ENCODE peak calls at places on chromosomes 12 and 14, in nine cellular contexts. One of them, this sample, is unnamed.

GRCh38 chr12:92570056-92570753 is 132.6 kb upstream of the PLEKHG7 start:
- DNase-seq in body of pancreas: peak
- DNase-seq in MCF 10A: peak
- DNase-seq in cardiac fibroblast: peak
- DNase-seq in progenitor cell of endocrine pancreas: peak
- DNase-seq in brain microvascular endothelial cell: peak
- DNase-seq in spleen: no peak
- DNase-seq in breast epithelium: no peak
- DNase-seq in ovary: peak
- DNase-seq in this sample: peak

GRCh38 chr14:60807971-60808370 is 73.4 kb downstream of the MNAT1 start:
- DNase-seq in spleen: no peak
- DNase-seq in progenitor cell of endocrine pancreas: no peak
- DNase-seq in ovary: no peak
- DNase-seq in breast epithelium: no peak
- DNase-seq in brain microvascular endothelial cell: peak
- DNase-seq in cardiac fibroblast: no peak
- DNase-seq in body of pancreas: no peak
- DNase-seq in MCF 10A: no peak
- DNase-seq in this sample: no peak

GRCh38 chr14:21915814-21916213 is 242.2 kb upstream of the OR4E1 start:
- DNase-seq in brain microvascular endothelial cell: no peak
- DNase-seq in cardiac fibroblast: peak
- DNase-seq in body of pancreas: peak
- DNase-seq in breast epithelium: no peak
- DNase-seq in ovary: no peak
- DNase-seq in spleen: no peak
- DNase-seq in MCF 10A: peak
- DNase-seq in progenitor cell of endocrine pancreas: no peak
- DNase-seq in this sample: no peak

GRCh38 chr12:100799770-100800169 is 5.2 kb downstream of the ANO4 start:
- DNase-seq in brain microvascular endothelial cell: no peak
- DNase-seq in breast epithelium: no peak
- DNase-seq in body of pancreas: no peak
- DNase-seq in ovary: no peak
- DNase-seq in spleen: no peak
- DNase-seq in MCF 10A: peak
- DNase-seq in progenitor cell of endocrine pancreas: no peak
- DNase-seq in cardiac fibroblast: no peak
- DNase-seq in this sample: no peak

GRCh38 chr14:22491683-22492483 is 97.1 kb downstream of the DAD1 start:
- DNase-seq in breast epithelium: no peak
- DNase-seq in MCF 10A: no peak
- DNase-seq in body of pancreas: no peak
- DNase-seq in brain microvascular endothelial cell: no peak
- DNase-seq in spleen: no peak
- DNase-seq in cardiac fibroblast: no peak
- DNase-seq in ovary: no peak
- DNase-seq in progenitor cell of endocrine pancreas: no peak
- DNase-seq in this sample: no peak

GRCh38 chr12:98424726-98425401 is 90.5 kb upstream of the TMPO start:
- DNase-seq in MCF 10A: peak
- DNase-seq in breast epithelium: no peak
- DNase-seq in body of pancreas: peak
- DNase-seq in ovary: peak
- DNase-seq in brain microvascular endothelial cell: peak
- DNase-seq in progenitor cell of endocrine pancreas: peak
- DNase-seq in cardiac fibroblast: peak
- DNase-seq in spleen: no peak
- DNase-seq in this sample: peak

GRCh38 chr14:101175731-101176534 is 272.4 kb upstream of the RTL1 start:
- DNase-seq in ovary: peak
- DNase-seq in cardiac fibroblast: no peak
- DNase-seq in spleen: peak
- DNase-seq in progenitor cell of endocrine pancreas: no peak
- DNase-seq in breast epithelium: no peak
- DNase-seq in body of pancreas: no peak
- DNase-seq in brain microvascular endothelial cell: no peak
- DNase-seq in MCF 10A: no peak
- DNase-seq in this sample: no peak

GRCh38 chr14:75518625-75519024 is 3.6 kb upstream of the BATF start:
- DNase-seq in breast epithelium: no peak
- DNase-seq in ovary: no peak
- DNase-seq in spleen: no peak
- DNase-seq in cardiac fibroblast: no peak
- DNase-seq in progenitor cell of endocrine pancreas: no peak
- DNase-seq in body of pancreas: no peak
- DNase-seq in MCF 10A: peak
- DNase-seq in brain microvascular endothelial cell: no peak
- DNase-seq in this sample: no peak

GRCh38 chr14:91755560-91755959 is 23.7 kb upstream of the CATSPERB start:
- DNase-seq in brain microvascular endothelial cell: no peak
- DNase-seq in spleen: no peak
- DNase-seq in body of pancreas: no peak
- DNase-seq in progenitor cell of endocrine pancreas: no peak
- DNase-seq in breast epithelium: no peak
- DNase-seq in ovary: no peak
- DNase-seq in MCF 10A: peak
- DNase-seq in cardiac fibroblast: peak
- DNase-seq in this sample: no peak

GRCh38 chr14:36344211-36344610 is 23.8 kb upstream of the MBIP start:
- DNase-seq in body of pancreas: no peak
- DNase-seq in cardiac fibroblast: no peak
- DNase-seq in spleen: no peak
- DNase-seq in MCF 10A: no peak
- DNase-seq in breast epithelium: no peak
- DNase-seq in progenitor cell of endocrine pancreas: no peak
- DNase-seq in ovary: no peak
- DNase-seq in brain microvascular endothelial cell: no peak
- DNase-seq in this sample: no peak

GRCh38 chr14:99744199-99744872 is 48.9 kb upstream of the EML1 start:
- DNase-seq in breast epithelium: no peak
- DNase-seq in cardiac fibroblast: no peak
- DNase-seq in MCF 10A: peak
- DNase-seq in progenitor cell of endocrine pancreas: no peak
- DNase-seq in brain microvascular endothelial cell: no peak
- DNase-seq in ovary: no peak
- DNase-seq in spleen: no peak
- DNase-seq in body of pancreas: no peak
- DNase-seq in this sample: no peak

GRCh38 chr12:32455607-32456063 is 56.3 kb downstream of the FGD4 start:
- DNase-seq in spleen: no peak
- DNase-seq in body of pancreas: no peak
- DNase-seq in MCF 10A: peak
- DNase-seq in breast epithelium: no peak
- DNase-seq in brain microvascular endothelial cell: peak
- DNase-seq in cardiac fibroblast: peak
- DNase-seq in ovary: no peak
- DNase-seq in progenitor cell of endocrine pancreas: no peak
- DNase-seq in this sample: peak

GRCh38 chr12:109885616-109886015 is 5.3 kb upstream of the GLTP start:
- DNase-seq in ovary: no peak
- DNase-seq in spleen: no peak
- DNase-seq in brain microvascular endothelial cell: no peak
- DNase-seq in cardiac fibroblast: no peak
- DNase-seq in MCF 10A: peak
- DNase-seq in breast epithelium: no peak
- DNase-seq in body of pancreas: no peak
- DNase-seq in progenitor cell of endocrine pancreas: no peak
- DNase-seq in this sample: no peak

GRCh38 chr14:87443039-87443438 is 549.9 kb downstream of the GALC start:
- DNase-seq in spleen: no peak
- DNase-seq in brain microvascular endothelial cell: no peak
- DNase-seq in breast epithelium: no peak
- DNase-seq in body of pancreas: no peak
- DNase-seq in MCF 10A: no peak
- DNase-seq in ovary: no peak
- DNase-seq in progenitor cell of endocrine pancreas: no peak
- DNase-seq in cardiac fibroblast: no peak
- DNase-seq in this sample: no peak
- TF ChIP-seq CTCF in spleen: no peak
- TF ChIP-seq CTCF in brain microvascular endothelial cell: no peak
- TF ChIP-seq CTCF in breast epithelium: no peak
- TF ChIP-seq CTCF in body of pancreas: no peak
- TF ChIP-seq CTCF in MCF 10A: no peak
- TF ChIP-seq CTCF in ovary: no peak
- TF ChIP-seq CTCF in progenitor cell of endocrine pancreas: no peak
- TF ChIP-seq CTCF in cardiac fibroblast: no peak
- TF ChIP-seq CTCF in this sample: no peak

DNA sequence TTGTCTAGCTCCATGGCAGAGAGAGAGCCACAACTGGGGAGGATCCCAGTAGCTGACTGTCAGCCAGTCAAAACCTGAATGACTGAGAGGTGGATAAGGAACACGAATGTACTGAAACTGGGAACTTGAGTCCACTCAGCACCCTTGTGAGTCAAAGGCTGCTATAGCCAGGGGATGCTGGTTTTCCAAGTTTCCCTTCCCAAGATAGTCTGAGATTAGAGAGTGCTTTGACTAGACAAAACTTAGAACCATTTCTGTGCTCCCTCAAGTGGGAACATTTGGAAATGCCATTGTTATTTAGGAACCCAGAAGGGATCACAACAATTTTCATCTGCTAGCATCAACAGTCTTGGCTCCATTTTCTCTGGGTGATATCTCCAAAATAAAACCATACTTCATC is 4.0 kb downstream of the PRKAG1 start:
- DNase-seq in progenitor cell of endocrine pancreas: no peak
- DNase-seq in body of pancreas: no peak
- DNase-seq in breast epithelium: no peak
- DNase-seq in cardiac fibroblast: peak
- DNase-seq in brain microvascular endothelial cell: peak
- DNase-seq in ovary: no peak
- DNase-seq in spleen: no peak
- DNase-seq in MCF 10A: peak
- DNase-seq in this sample: no peak
- TF ChIP-seq CTCF in progenitor cell of endocrine pancreas: no peak
- TF ChIP-seq CTCF in body of pancreas: no peak
- TF ChIP-seq CTCF in breast epithelium: no peak
- TF ChIP-seq CTCF in cardiac fibroblast: peak
- TF ChIP-seq CTCF in brain microvascular endothelial cell: peak
- TF ChIP-seq CTCF in ovary: no peak
- TF ChIP-seq CTCF in spleen: no peak
- TF ChIP-seq CTCF in MCF 10A: no peak
- TF ChIP-seq CTCF in this sample: no peak

DNA sequence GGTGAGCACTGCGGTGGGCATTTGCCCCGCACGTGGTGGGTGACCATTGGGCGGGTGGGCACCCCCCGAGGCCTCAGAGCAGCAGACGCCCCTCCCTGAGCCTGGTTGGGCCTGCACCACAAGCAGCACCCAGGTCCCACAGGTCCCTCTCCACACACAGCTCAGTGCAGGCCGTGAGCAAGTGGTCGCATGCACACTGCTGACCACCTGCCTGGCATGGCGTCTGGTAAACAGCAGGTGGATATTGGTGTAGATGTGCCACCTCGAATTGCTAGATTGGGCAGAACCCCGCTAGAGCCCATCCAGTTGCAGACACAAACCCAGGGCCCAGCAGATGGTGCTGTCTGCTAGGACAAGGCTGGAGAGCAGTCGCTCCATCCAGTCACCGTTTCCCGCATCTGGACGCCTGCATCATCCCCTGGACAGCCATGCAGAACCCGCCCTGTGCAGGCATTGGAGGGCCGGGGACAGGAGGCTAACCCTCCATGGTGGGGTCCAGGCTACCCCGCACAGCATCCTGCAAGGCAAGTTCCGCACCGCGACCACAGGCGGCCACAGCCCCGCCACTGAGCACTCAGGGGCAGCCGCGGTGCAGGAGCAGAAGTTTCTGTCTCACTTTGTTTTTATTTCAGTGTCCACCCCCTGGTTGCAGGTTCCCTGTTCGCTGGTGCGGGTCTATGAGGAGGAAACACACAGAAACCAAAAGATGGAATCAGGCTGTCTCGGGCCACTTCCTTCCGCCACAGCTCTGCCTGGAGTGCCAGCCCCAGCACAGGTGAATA is 45.6 kb upstream of the RIMBP2 start:
- DNase-seq in spleen: peak
- DNase-seq in progenitor cell of endocrine pancreas: peak
- DNase-seq in ovary: peak
- DNase-seq in breast epithelium: no peak
- DNase-seq in MCF 10A: peak
- DNase-seq in brain microvascular endothelial cell: peak
- DNase-seq in cardiac fibroblast: peak
- DNase-seq in body of pancreas: peak
- DNase-seq in this sample: peak
- TF ChIP-seq CTCF in spleen: peak
- TF ChIP-seq CTCF in progenitor cell of endocrine pancreas: peak
- TF ChIP-seq CTCF in ovary: no peak
- TF ChIP-seq CTCF in breast epithelium: no peak
- TF ChIP-seq CTCF in MCF 10A: peak
- TF ChIP-seq CTCF in brain microvascular endothelial cell: peak
- TF ChIP-seq CTCF in cardiac fibroblast: peak
- TF ChIP-seq CTCF in body of pancreas: no peak
- TF ChIP-seq CTCF in this sample: peak

GRCh38 chr14:104770072-104770579 is 17.2 kb downstream of the SIVA1 start:
- DNase-seq in progenitor cell of endocrine pancreas: no peak
- DNase-seq in body of pancreas: no peak
- DNase-seq in ovary: no peak
- DNase-seq in spleen: no peak
- DNase-seq in cardiac fibroblast: no peak
- DNase-seq in MCF 10A: no peak
- DNase-seq in brain microvascular endothelial cell: no peak
- DNase-seq in breast epithelium: no peak
- DNase-seq in this sample: no peak

GRCh38 chr14:104771918-104772706 is 19.2 kb downstream of the SIVA1 start:
- DNase-seq in MCF 10A: no peak
- DNase-seq in body of pancreas: no peak
- DNase-seq in spleen: no peak
- DNase-seq in ovary: no peak
- DNase-seq in cardiac fibroblast: no peak
- DNase-seq in progenitor cell of endocrine pancreas: no peak
- DNase-seq in breast epithelium: no peak
- DNase-seq in brain microvascular endothelial cell: no peak
- DNase-seq in this sample: no peak

GRCh38 chr14:104771374-104771773 is 18.4 kb downstream of the SIVA1 start:
- DNase-seq in brain microvascular endothelial cell: no peak
- DNase-seq in ovary: no peak
- DNase-seq in spleen: no peak
- DNase-seq in breast epithelium: no peak
- DNase-seq in MCF 10A: no peak
- DNase-seq in cardiac fibroblast: no peak
- DNase-seq in progenitor cell of endocrine pancreas: no peak
- DNase-seq in body of pancreas: no peak
- DNase-seq in this sample: no peak

GRCh38 chr14:104769324-104770071 is 16.6 kb downstream of the SIVA1 start:
- DNase-seq in cardiac fibroblast: no peak
- DNase-seq in breast epithelium: no peak
- DNase-seq in spleen: no peak
- DNase-seq in MCF 10A: no peak
- DNase-seq in ovary: no peak
- DNase-seq in brain microvascular endothelial cell: no peak
- DNase-seq in body of pancreas: no peak
- DNase-seq in progenitor cell of endocrine pancreas: no peak
- DNase-seq in this sample: no peak

DNA sequence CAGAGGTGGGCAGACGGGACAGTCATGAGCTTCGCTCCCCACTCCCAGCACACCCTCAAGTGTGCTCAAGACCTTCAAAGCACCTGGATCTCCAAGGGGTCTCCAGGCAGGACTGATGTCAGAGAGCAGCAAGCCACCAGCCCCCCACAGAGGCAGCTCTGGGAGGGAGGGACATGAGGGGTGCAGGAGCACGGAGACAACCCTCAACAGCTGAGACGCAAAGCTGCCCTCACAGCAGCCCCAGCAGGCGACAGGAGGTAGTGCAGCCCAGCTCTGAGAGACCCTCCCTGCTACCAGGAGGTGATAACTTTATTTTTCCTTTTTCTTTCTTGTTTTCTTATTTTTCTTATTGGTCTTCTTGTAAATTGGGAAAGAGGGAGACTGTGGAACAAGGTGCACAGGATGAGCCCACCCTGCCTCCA is 17.9 kb downstream of the SIVA1 start:
- DNase-seq in breast epithelium: no peak
- DNase-seq in progenitor cell of endocrine pancreas: no peak
- DNase-seq in MCF 10A: no peak
- DNase-seq in brain microvascular endothelial cell: no peak
- DNase-seq in body of pancreas: no peak
- DNase-seq in spleen: no peak
- DNase-seq in ovary: no peak
- DNase-seq in cardiac fibroblast: no peak
- DNase-seq in this sample: no peak
- TF ChIP-seq CTCF in breast epithelium: no peak
- TF ChIP-seq CTCF in progenitor cell of endocrine pancreas: peak
- TF ChIP-seq CTCF in MCF 10A: peak
- TF ChIP-seq CTCF in brain microvascular endothelial cell: peak
- TF ChIP-seq CTCF in body of pancreas: peak
- TF ChIP-seq CTCF in spleen: no peak
- TF ChIP-seq CTCF in ovary: no peak
- TF ChIP-seq CTCF in cardiac fibroblast: peak
- TF ChIP-seq CTCF in this sample: peak